ENCODE peak calls at places on chromosomes 3 and 15, in seven cellular contexts. D is trophoblast cell, P is neuronal stem cell, I is H1, J is H9, S is mesendoderm, M is mesenchymal stem cell. A is an unnamed sample. For H3K79me1, the result is how much of the 10 kb centered on the place peaks cover.

GRCh38 chr3:32459474-32459873 is 43.2 kb downstream of the CMTM6 start:
- DNase-seq in D (no peak), P (no peak), I (no peak), J (no peak), S (no peak), M (no peak), A (no peak)

GRCh38 chr15:77818484-77819270 is 186.0 kb upstream of the LINGO1 start:
- DNase-seq in D (no peak), P (no peak), I (peak), J (peak), S (peak), M (no peak), A (no peak)

GRCh38 chr15:100918690-100919480 is at the start of gene LRRK1:
- DNase-seq in D (peak), P (no peak), I (peak), J (no peak), S (peak), M (peak), A (peak)

GRCh38 chr3:128726691-128727031 is 678 bp downstream of the RAB7A start:
- DNase-seq in D (peak), P (peak), I (no peak), J (no peak), S (peak), M (peak), A (peak)

GRCh38 chr3:171356251-171356650 is 104.0 kb downstream of the TNIK start:
- DNase-seq in D (no peak), P (no peak), I (no peak), J (no peak), S (no peak), M (no peak), A (no peak)

GRCh38 chr3:183158552-183159006 is 4.0 kb downstream of the LAMP3 start:
- DNase-seq in D (peak), P (no peak), I (no peak), J (no peak), S (peak), M (peak), A (peak)

GRCh38 chr3:159886050-159886449 is 102.6 kb upstream of the IL12A start:
- DNase-seq in D (no peak), P (no peak), I (no peak), J (no peak), S (no peak), M (no peak), A (no peak)

GRCh38 chr3:40971191-40972168 is 227.8 kb upstream of the CTNNB1 start:
- DNase-seq in D (peak), P (no peak), I (no peak), J (no peak), S (peak), M (peak), A (peak)

GRCh38 chr3:162348912-162349311 is 852.3 kb downstream of the OTOL1 start:
- DNase-seq in D (no peak), P (no peak), I (no peak), J (no peak), S (no peak), M (no peak), A (no peak)

GRCh38 chr3:10350324-10350985 is 29.5 kb upstream of the SEC13 start:
- DNase-seq in D (no peak), P (no peak), I (no peak), J (no peak), S (no peak), M (no peak), A (no peak)

GRCh38 chr3:151859905-151860304 is 13.5 kb upstream of the SUCNR1 start:
- DNase-seq in D (no peak), P (no peak), I (no peak), J (no peak), S (no peak), M (no peak), A (no peak)

GRCh38 chr3:64244011-64244942 is 19.0 kb upstream of the PRICKLE2 start:
- DNase-seq in D (peak), P (no peak), I (no peak), J (no peak), S (peak), M (no peak), A (no peak)

GRCh38 chr3:193963808-193964516 is 172.0 kb upstream of the HES1 start:
- DNase-seq in D (peak), P (no peak), I (no peak), J (no peak), S (no peak), M (no peak), A (no peak)

GRCh38 chr15:40873625-40874561 is at the start of gene RHOV:
- DNase-seq in D (peak), P (peak), I (peak), J (peak), S (peak), M (peak), A (peak)

GRCh38 chr3:100090669-100091005 is 23.7 kb downstream of the FILIP1L start:
- DNase-seq in D (no peak), P (no peak), I (no peak), J (no peak), S (no peak), M (no peak), A (no peak)

DNA sequence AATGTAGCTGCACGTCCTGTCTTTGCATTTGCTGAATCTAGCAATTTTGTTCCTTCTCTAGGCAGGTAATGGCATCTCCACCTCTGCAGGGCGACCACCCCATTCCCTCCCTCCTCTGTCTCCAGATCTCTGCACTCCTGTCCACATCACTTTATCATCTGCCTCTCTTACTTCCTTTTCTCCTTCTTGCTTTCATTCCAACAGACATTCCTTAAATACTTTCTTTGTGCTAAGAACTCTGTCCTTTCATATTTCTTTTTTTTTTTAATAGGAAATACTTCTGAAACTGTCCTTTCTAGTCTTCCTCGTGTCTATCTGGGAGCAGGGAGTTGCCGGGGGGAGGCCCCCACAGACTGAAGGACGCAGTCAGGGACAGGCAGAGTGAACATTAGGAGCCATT is 7.2 kb downstream of the ITIH3 start:
- DNase-seq in D (no peak), P (no peak), I (no peak), J (no peak), S (no peak), M (no peak), A (no peak)
- H3K79me1 ChIP-seq in D (under half), P (under half), I (under half), J (under half), S (under half), M (under half), A (under half)

DNA sequence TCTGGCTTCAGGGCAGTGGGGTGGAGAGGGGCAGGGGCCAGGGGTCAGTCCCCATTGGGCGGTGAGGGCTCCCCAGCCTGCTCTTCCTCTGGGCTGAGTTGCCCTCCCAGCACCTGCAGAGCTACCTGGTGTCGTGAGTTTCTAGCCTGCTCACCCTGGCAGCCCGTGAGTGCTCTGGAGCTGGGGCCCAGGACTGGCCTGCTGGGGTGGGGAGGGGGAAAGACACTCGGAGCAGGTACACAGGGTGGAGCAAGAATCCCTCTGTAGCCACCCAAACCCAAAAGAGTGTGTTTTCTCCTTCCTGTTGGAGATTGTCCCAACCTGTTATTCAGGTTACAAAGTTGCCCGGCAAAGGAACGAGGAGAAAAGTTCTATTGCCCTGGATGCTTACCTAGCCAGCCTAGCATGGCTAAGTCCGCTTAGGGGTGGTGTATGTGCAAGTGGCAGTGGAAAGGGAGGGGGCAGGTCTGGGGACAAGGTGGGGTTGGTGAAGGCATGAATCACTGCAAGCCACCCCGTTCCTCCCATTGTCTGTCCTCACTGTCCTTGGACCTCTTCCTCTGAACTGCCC is 8.9 kb downstream of the FAM3D start:
- DNase-seq in D (no peak), P (no peak), I (no peak), J (no peak), S (no peak), M (no peak), A (no peak)
- H3K79me1 ChIP-seq in D (under half), P (under half), I (under half), J (under half), S (under half), M (under half), A (under half)

DNA sequence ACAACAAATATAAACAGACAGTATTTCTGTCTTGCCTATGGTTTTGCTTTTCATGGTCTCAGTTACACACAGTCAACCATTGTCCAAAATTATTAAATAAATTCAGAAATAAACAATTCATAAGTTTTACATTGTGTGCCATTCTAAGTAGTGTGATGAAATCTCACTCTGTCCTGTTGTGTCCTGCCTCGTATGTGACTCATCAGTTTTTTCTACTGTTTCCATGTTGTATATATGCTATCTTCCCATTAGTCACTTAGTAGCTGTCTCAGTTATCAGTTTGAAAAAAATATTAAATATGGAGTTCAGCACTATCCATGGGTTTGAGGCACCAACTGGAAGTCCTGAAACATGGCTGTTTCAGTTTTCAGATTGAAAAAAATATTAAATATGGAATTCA is 282.4 kb upstream of the GRM7 start:
- DNase-seq in D (peak), P (no peak), I (no peak), J (no peak), S (no peak), M (no peak), A (no peak)
- H3K79me1 ChIP-seq in D (under half), P (under half), I (under half), J (under half), S (under half), M (under half), A (under half)

DNA sequence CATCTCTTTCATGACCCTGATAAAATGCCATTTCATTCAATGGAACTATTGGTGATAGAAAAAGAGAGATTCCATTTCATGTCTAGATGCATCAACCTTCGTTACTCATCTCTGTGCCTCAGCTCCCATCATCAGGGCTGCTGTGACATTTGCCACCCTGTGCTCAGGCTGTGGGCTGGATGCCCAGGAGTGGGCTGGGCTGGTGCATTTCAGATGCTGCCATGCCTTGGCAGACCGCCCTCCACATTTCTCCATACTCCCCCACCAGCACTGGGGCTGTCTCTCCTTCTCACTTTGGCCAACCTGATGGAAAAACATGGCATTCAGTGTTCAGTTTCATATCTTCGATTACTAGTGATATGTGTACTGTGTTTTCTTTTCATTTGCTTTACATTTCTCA is 59.1 kb downstream of the DNASE1L3 start:
- DNase-seq in D (no peak), P (no peak), I (no peak), J (no peak), S (no peak), M (no peak), A (no peak)
- H3K79me1 ChIP-seq in D (under half), P (under half), I (under half), J (under half), S (under half), M (under half), A (under half)

GRCh38 chr3:97662264-97662663 is 102.3 kb upstream of the ARL6 start:
- DNase-seq in D (no peak), P (no peak), I (no peak), J (peak), S (no peak), M (no peak), A (no peak)
- H3K79me1 ChIP-seq in D (under half), P (under half), I (under half), J (under half), S (under half), M (under half), A (under half)